ENCODE peak calls at places on chromosomes 3 and 15, in ten cellular contexts. One of them, this sample, is unnamed.

GRCh38 chr3:46875560-46875959 is 2.0 kb upstream of the PTH1R start:
- DNase-seq in NCI-H1930: no peak
- DNase-seq in AML-193: no peak
- DNase-seq in ovary: no peak
- DNase-seq in anterior cingulate cortex: no peak
- DNase-seq in activated naive CD4-positive, alpha-beta T cell: no peak
- DNase-seq in NCI-H748 treated with DMSO at 0.1 percent for 48 hours: no peak
- DNase-seq in NCI-H2081: no peak
- DNase-seq in uterus: no peak
- DNase-seq in germinal center: no peak
- DNase-seq in this sample: no peak

GRCh38 chr3:159130108-159130507 is 328.3 kb downstream of the MFSD1 start:
- DNase-seq in NCI-H748 treated with DMSO at 0.1 percent for 48 hours: no peak
- DNase-seq in germinal center: no peak
- DNase-seq in uterus: no peak
- DNase-seq in AML-193: no peak
- DNase-seq in NCI-H2081: no peak
- DNase-seq in anterior cingulate cortex: no peak
- DNase-seq in ovary: no peak
- DNase-seq in NCI-H1930: no peak
- DNase-seq in activated naive CD4-positive, alpha-beta T cell: no peak
- DNase-seq in this sample: no peak

GRCh38 chr15:64146885-64147681 is 4.4 kb upstream of the SNX22 start:
- DNase-seq in NCI-H748 treated with DMSO at 0.1 percent for 48 hours: no peak
- DNase-seq in AML-193: no peak
- DNase-seq in anterior cingulate cortex: no peak
- DNase-seq in activated naive CD4-positive, alpha-beta T cell: no peak
- DNase-seq in ovary: no peak
- DNase-seq in NCI-H2081: no peak
- DNase-seq in germinal center: no peak
- DNase-seq in uterus: no peak
- DNase-seq in NCI-H1930: no peak
- DNase-seq in this sample: no peak

GRCh38 chr3:37971467-37971866 is 19.1 kb upstream of the VILL start:
- DNase-seq in AML-193: no peak
- DNase-seq in germinal center: no peak
- DNase-seq in NCI-H2081: no peak
- DNase-seq in anterior cingulate cortex: peak
- DNase-seq in activated naive CD4-positive, alpha-beta T cell: no peak
- DNase-seq in ovary: no peak
- DNase-seq in NCI-H748 treated with DMSO at 0.1 percent for 48 hours: no peak
- DNase-seq in NCI-H1930: no peak
- DNase-seq in uterus: no peak
- DNase-seq in this sample: peak

GRCh38 chr3:160869825-160870224 is 113.8 kb downstream of the PPM1L start:
- DNase-seq in AML-193: peak
- DNase-seq in NCI-H2081: peak
- DNase-seq in germinal center: no peak
- DNase-seq in NCI-H748 treated with DMSO at 0.1 percent for 48 hours: peak
- DNase-seq in NCI-H1930: no peak
- DNase-seq in uterus: no peak
- DNase-seq in activated naive CD4-positive, alpha-beta T cell: no peak
- DNase-seq in anterior cingulate cortex: no peak
- DNase-seq in ovary: no peak
- DNase-seq in this sample: peak

GRCh38 chr3:10870296-10870695 is 54.3 kb downstream of the SLC6A11 start:
- DNase-seq in NCI-H748 treated with DMSO at 0.1 percent for 48 hours: no peak
- DNase-seq in activated naive CD4-positive, alpha-beta T cell: no peak
- DNase-seq in NCI-H2081: no peak
- DNase-seq in anterior cingulate cortex: no peak
- DNase-seq in AML-193: no peak
- DNase-seq in germinal center: no peak
- DNase-seq in ovary: no peak
- DNase-seq in uterus: no peak
- DNase-seq in NCI-H1930: no peak
- DNase-seq in this sample: no peak

GRCh38 chr3:50126287-50127211 is 28.6 kb upstream of the SEMA3F start:
- DNase-seq in AML-193: no peak
- DNase-seq in activated naive CD4-positive, alpha-beta T cell: no peak
- DNase-seq in uterus: no peak
- DNase-seq in germinal center: no peak
- DNase-seq in anterior cingulate cortex: no peak
- DNase-seq in NCI-H1930: no peak
- DNase-seq in NCI-H2081: no peak
- DNase-seq in ovary: peak
- DNase-seq in NCI-H748 treated with DMSO at 0.1 percent for 48 hours: no peak
- DNase-seq in this sample: no peak

GRCh38 chr3:182583545-182583944 is 209.8 kb upstream of the ATP11B start:
- DNase-seq in activated naive CD4-positive, alpha-beta T cell: no peak
- DNase-seq in NCI-H748 treated with DMSO at 0.1 percent for 48 hours: no peak
- DNase-seq in germinal center: no peak
- DNase-seq in NCI-H1930: no peak
- DNase-seq in NCI-H2081: no peak
- DNase-seq in anterior cingulate cortex: no peak
- DNase-seq in ovary: no peak
- DNase-seq in AML-193: no peak
- DNase-seq in uterus: no peak
- DNase-seq in this sample: no peak

GRCh38 chr3:196951371-196951770 is 9.0 kb upstream of the NCBP2 start:
- DNase-seq in NCI-H2081: no peak
- DNase-seq in NCI-H748 treated with DMSO at 0.1 percent for 48 hours: no peak
- DNase-seq in germinal center: no peak
- DNase-seq in uterus: no peak
- DNase-seq in AML-193: no peak
- DNase-seq in anterior cingulate cortex: no peak
- DNase-seq in ovary: no peak
- DNase-seq in activated naive CD4-positive, alpha-beta T cell: no peak
- DNase-seq in NCI-H1930: no peak
- DNase-seq in this sample: no peak

GRCh38 chr15:52124270-52124878 is 11.8 kb upstream of the BCL2L10 start:
- DNase-seq in NCI-H748 treated with DMSO at 0.1 percent for 48 hours: no peak
- DNase-seq in ovary: no peak
- DNase-seq in AML-193: no peak
- DNase-seq in germinal center: no peak
- DNase-seq in activated naive CD4-positive, alpha-beta T cell: no peak
- DNase-seq in anterior cingulate cortex: no peak
- DNase-seq in NCI-H1930: no peak
- DNase-seq in uterus: no peak
- DNase-seq in NCI-H2081: no peak
- DNase-seq in this sample: no peak

GRCh38 chr3:36480916-36481648 is 100.8 kb downstream of the STAC start:
- DNase-seq in AML-193: no peak
- DNase-seq in anterior cingulate cortex: no peak
- DNase-seq in germinal center: no peak
- DNase-seq in ovary: no peak
- DNase-seq in NCI-H748 treated with DMSO at 0.1 percent for 48 hours: no peak
- DNase-seq in NCI-H1930: no peak
- DNase-seq in activated naive CD4-positive, alpha-beta T cell: no peak
- DNase-seq in NCI-H2081: no peak
- DNase-seq in uterus: no peak
- DNase-seq in this sample: no peak

GRCh38 chr15:44646460-44646859 is 17.0 kb downstream of the SPG11 start:
- DNase-seq in NCI-H1930: no peak
- DNase-seq in anterior cingulate cortex: no peak
- DNase-seq in germinal center: no peak
- DNase-seq in uterus: no peak
- DNase-seq in NCI-H2081: no peak
- DNase-seq in activated naive CD4-positive, alpha-beta T cell: no peak
- DNase-seq in AML-193: no peak
- DNase-seq in ovary: no peak
- DNase-seq in NCI-H748 treated with DMSO at 0.1 percent for 48 hours: no peak
- DNase-seq in this sample: no peak

GRCh38 chr3:198028718-198029117 is 68.7 kb downstream of the LMLN start:
- DNase-seq in NCI-H2081: no peak
- DNase-seq in NCI-H1930: no peak
- DNase-seq in uterus: no peak
- DNase-seq in germinal center: no peak
- DNase-seq in ovary: no peak
- DNase-seq in anterior cingulate cortex: no peak
- DNase-seq in NCI-H748 treated with DMSO at 0.1 percent for 48 hours: no peak
- DNase-seq in AML-193: no peak
- DNase-seq in activated naive CD4-positive, alpha-beta T cell: no peak
- DNase-seq in this sample: no peak

GRCh38 chr3:169813757-169814517 is 1.2 kb upstream of the LRRC34 start:
- DNase-seq in anterior cingulate cortex: no peak
- DNase-seq in uterus: no peak
- DNase-seq in ovary: peak
- DNase-seq in germinal center: peak
- DNase-seq in AML-193: peak
- DNase-seq in NCI-H2081: peak
- DNase-seq in activated naive CD4-positive, alpha-beta T cell: peak
- DNase-seq in NCI-H748 treated with DMSO at 0.1 percent for 48 hours: peak
- DNase-seq in NCI-H1930: peak
- DNase-seq in this sample: no peak

GRCh38 chr15:45122719-45123118 is 7.0 kb downstream of the DUOXA1 start:
- DNase-seq in NCI-H2081: no peak
- DNase-seq in anterior cingulate cortex: no peak
- DNase-seq in ovary: no peak
- DNase-seq in NCI-H1930: no peak
- DNase-seq in germinal center: no peak
- DNase-seq in NCI-H748 treated with DMSO at 0.1 percent for 48 hours: no peak
- DNase-seq in AML-193: no peak
- DNase-seq in activated naive CD4-positive, alpha-beta T cell: no peak
- DNase-seq in uterus: no peak
- DNase-seq in this sample: no peak

GRCh38 chr15:71526061-71526460 is 284.3 kb upstream of the NR2E3 start:
- DNase-seq in germinal center: no peak
- DNase-seq in NCI-H748 treated with DMSO at 0.1 percent for 48 hours: no peak
- DNase-seq in NCI-H2081: no peak
- DNase-seq in ovary: no peak
- DNase-seq in NCI-H1930: no peak
- DNase-seq in AML-193: no peak
- DNase-seq in uterus: no peak
- DNase-seq in anterior cingulate cortex: no peak
- DNase-seq in activated naive CD4-positive, alpha-beta T cell: no peak
- DNase-seq in this sample: no peak

This sample was measured in cerebellum.